ENCODE peak calls at places on chromosomes 5 and 9, in seven cellular contexts. Z is HEK293T, K is M059J, G is mesendoderm, R is tibial artery, L is ovary, F is amniotic stem cell. B is an unnamed sample.

GRCh38 chr5:17443333-17444125 is 54.5 kb upstream of the TAF11L2 start:
- DNase-seq in Z (no peak), K (no peak), G (peak), R (no peak), L (no peak), F (no peak), B (no peak)

GRCh38 chr5:174355208-174355612 is 309.7 kb downstream of the NSG2 start:
- DNase-seq in Z (no peak), K (peak), G (no peak), R (no peak), L (no peak), F (peak), B (no peak)

GRCh38 chr9:121206516-121207370 is 5.1 kb upstream of the RAB14 start:
- DNase-seq in Z (no peak), K (peak), G (no peak), R (no peak), L (no peak), F (no peak), B (no peak)

GRCh38 chr5:82365026-82365425 is 86.9 kb upstream of the RPS23 start:
- DNase-seq in Z (no peak), K (no peak), G (no peak), R (no peak), L (no peak), F (no peak), B (no peak)

GRCh38 chr5:8676731-8677130 is 807.8 kb downstream of the MTRR start:
- DNase-seq in Z (no peak), K (peak), G (no peak), R (no peak), L (no peak), F (no peak), B (no peak)

GRCh38 chr9:95018099-95018927 is 291.8 kb downstream of the AOPEP start:
- DNase-seq in Z (no peak), K (peak), G (peak), R (no peak), L (no peak), F (peak), B (no peak)

GRCh38 chr5:159149085-159149484 is 49.4 kb upstream of the EBF1 start:
- DNase-seq in Z (no peak), K (no peak), G (no peak), R (no peak), L (no peak), F (no peak), B (no peak)

GRCh38 chr9:14180077-14180941 is 133.6 kb downstream of the NFIB start:
- DNase-seq in Z (no peak), K (no peak), G (no peak), R (no peak), L (peak), F (no peak), B (no peak)

GRCh38 chr5:62385816-62386400 is 17.8 kb downstream of the DIMT1 start:
- DNase-seq in Z (no peak), K (no peak), G (no peak), R (no peak), L (no peak), F (no peak), B (no peak)

GRCh38 chr5:32251864-32252458 is 60.8 kb downstream of the MTMR12 start:
- DNase-seq in Z (no peak), K (no peak), G (no peak), R (no peak), L (no peak), F (no peak), B (no peak)

GRCh38 chr9:31183866-31184265 is 1200.6 kb upstream of the ACO1 start:
- DNase-seq in Z (no peak), K (no peak), G (no peak), R (no peak), L (no peak), F (no peak), B (no peak)

GRCh38 chr5:155116456-155117251 is 103.1 kb downstream of the KIF4B start:
- DNase-seq in Z (no peak), K (no peak), G (no peak), R (no peak), L (no peak), F (no peak), B (no peak)

B was measured in glomerular endothelial cell.